ENCODE peak calls at places on chromosomes 1 and 21, in four cellular contexts. N is HFF-Myc, F is body of pancreas, G is WERI-Rb-1. M is an unnamed sample.

GRCh38 chr1:47424336-47424982 is 8.4 kb downstream of the FOXE3 start:
- DNase-seq in N (no peak), F (peak; percentile 29), G (peak; percentile 61), M (no peak)

GRCh38 chr1:168098534-168099313 is 38.0 kb downstream of the GPR161 start:
- DNase-seq in N (no peak), F (no peak), G (no peak), M (no peak)

GRCh38 chr1:170067253-170067819 is 7.2 kb downstream of the KIFAP3 start:
- DNase-seq in G (no peak), N (no peak), F (no peak), M (no peak)

GRCh38 chr21:17690078-17690494 is 77.4 kb upstream of the BTG3 start:
- DNase-seq in G (no peak), N (no peak), F (no peak), M (no peak)

GRCh38 chr1:172411791-172412338 is 8.6 kb upstream of the C1orf105 start:
- DNase-seq in F (no peak), N (no peak), G (no peak), M (no peak)

GRCh38 chr1:165312591-165312990 is 43.9 kb downstream of the LMX1A start:
- DNase-seq in F (no peak), G (no peak), N (no peak), M (no peak)

GRCh38 chr1:75765697-75766355 is 20.2 kb upstream of the RABGGTB start:
- DNase-seq in N (peak; percentile 31), G (no peak), F (no peak), M (peak; percentile 45)

GRCh38 chr1:9078035-9078948 is 8.9 kb upstream of the SLC2A5 start:
- DNase-seq in G (no peak), N (peak; percentile 29), F (peak; percentile 22), M (no peak)

GRCh38 chr1:160646711-160647328 is at the start of gene SLAMF1:
- DNase-seq in G (no peak), N (no peak), F (no peak), M (no peak)

GRCh38 chr1:13469343-13469742 is 44.5 kb downstream of the LRRC38 start:
- DNase-seq in N (no peak), G (peak; percentile 66), F (no peak), M (no peak)

GRCh38 chr1:234722904-234723588 is 113.1 kb upstream of the IRF2BP2 start:
- DNase-seq in G (no peak), F (peak; percentile 82), N (no peak), M (peak; percentile 92)

GRCh38 chr21:44962481-44962966 is 22.7 kb downstream of the SLX9 start:
- DNase-seq in G (no peak), F (no peak), N (peak; percentile 81), M (peak; percentile 99)

GRCh38 chr1:63892632-63893395 is 119.0 kb downstream of the ROR1 start:
- DNase-seq in N (no peak), G (peak; percentile 57), F (no peak), M (peak; percentile 79)

GRCh38 chr1:230425252-230426061 is 675 bp downstream of the PGBD5 start:
- DNase-seq in N (no peak), G (peak; percentile 37), F (peak; percentile 30), M (no peak)

GRCh38 chr1:85628791-85629531 is 48.4 kb downstream of the CCN1 start:
- DNase-seq in F (peak; percentile 74), G (no peak), N (peak; percentile 58), M (peak; percentile 92)

GRCh38 chr1:175524003-175524402 is 219.4 kb downstream of the TNR start:
- DNase-seq in G (no peak), N (no peak), F (no peak), M (no peak)

GRCh38 chr1:41776896-41777431 is 141.8 kb downstream of the HIVEP3 start:
- DNase-seq in N (no peak), F (peak; percentile 97), G (no peak), M (no peak)

GRCh38 chr1:10283318-10283984 is 73.1 kb downstream of the KIF1B start:
- DNase-seq in G (no peak), F (no peak), N (no peak), M (no peak)

GRCh38 chr21:35485364-35485763 is 436.3 kb upstream of the RUNX1 start:
- DNase-seq in N (no peak), F (no peak), G (no peak), M (no peak)

GRCh38 chr1:19203440-19203839 is 6.6 kb downstream of the UBR4 start:
- DNase-seq in G (no peak), N (no peak), F (peak; percentile 81), M (peak; percentile 27)

GRCh38 chr1:84077476-84078107 is 66.5 kb upstream of the PRKACB start:
- DNase-seq in N (no peak), F (peak; percentile 60), G (peak; percentile 85), M (peak; percentile 37)

GRCh38 chr21:39630191-39630591 is 17.5 kb downstream of the B3GALT5 start:
- DNase-seq in F (no peak), G (no peak), N (peak; percentile 11), M (no peak)

GRCh38 chr1:223708001-223708359 is 4.4 kb upstream of the CAPN2 start:
- DNase-seq in F (peak; percentile 27), N (no peak), G (no peak), M (no peak)

GRCh38 chr1:186076006-186076405 is 299.0 kb downstream of the TPR start:
- DNase-seq in G (no peak), N (no peak), F (no peak), M (no peak)

GRCh38 chr21:41892726-41893125 is 13.6 kb upstream of the PRDM15 start:
- DNase-seq in G (no peak), F (no peak), N (no peak), M (no peak)

GRCh38 chr1:62318756-62319544 is at the start of gene KANK4:
- DNase-seq in N (no peak), F (peak; percentile 50), G (peak; percentile 23), M (no peak)

GRCh38 chr1:48223372-48224081 is 1.0 kb downstream of the SLC5A9 start:
- DNase-seq in F (peak; percentile 56), N (no peak), G (no peak), M (no peak)

GRCh38 chr1:34876406-34876805 is 16.9 kb upstream of the SMIM12 start:
- DNase-seq in N (no peak), F (no peak), G (no peak), M (no peak)

GRCh38 chr1:165053273-165053835 is 303.2 kb downstream of the LMX1A start:
- DNase-seq in F (no peak), N (no peak), G (no peak), M (no peak)

GRCh38 chr21:34877485-34878128 is 171.5 kb downstream of the RUNX1 start:
- DNase-seq in G (no peak), N (no peak), F (peak; percentile 94), M (no peak)

GRCh38 chr1:35646043-35646442 is 4.7 kb upstream of the PSMB2 start:
- DNase-seq in N (no peak), F (no peak), G (no peak), M (no peak)

GRCh38 chr1:182217967-182218366 is 156.5 kb upstream of the ZNF648 start:
- DNase-seq in N (no peak), F (no peak), G (no peak), M (no peak)

GRCh38 chr21:45748593-45748992 is 105.1 kb downstream of the PCBP3 start:
- DNase-seq in N (no peak), F (no peak), G (no peak), M (no peak)

GRCh38 chr21:15422761-15423160 is 307.0 kb upstream of the USP25 start:
- DNase-seq in N (peak; percentile 3), G (no peak), F (no peak), M (peak; percentile 85)

GRCh38 chr1:113536182-113536780 is 146.0 kb downstream of the MAGI3 start:
- DNase-seq in F (no peak), G (no peak), N (no peak), M (no peak)

GRCh38 chr1:54814571-54814970 is 13.4 kb upstream of the TTC22 start:
- DNase-seq in F (no peak), G (no peak), N (no peak), M (no peak)

GRCh38 chr21:45155910-45156309 is 81.5 kb downstream of the ADARB1 start:
- DNase-seq in G (no peak), N (no peak), F (no peak), M (no peak)

GRCh38 chr1:22915816-22916468 is 56.7 kb downstream of the LACTBL1 start:
- DNase-seq in G (peak; percentile 85), N (no peak), F (no peak), M (no peak)

GRCh38 chr1:21705303-21705980 is 36.3 kb upstream of the RAP1GAP start:
- DNase-seq in N (no peak), F (no peak), G (no peak), M (no peak)
- H3K4me3 ChIP-seq in N (no peak overlapping the region), F (no peak overlapping the region), G (no peak overlapping the region), M (no peak overlapping the region)

DNA sequence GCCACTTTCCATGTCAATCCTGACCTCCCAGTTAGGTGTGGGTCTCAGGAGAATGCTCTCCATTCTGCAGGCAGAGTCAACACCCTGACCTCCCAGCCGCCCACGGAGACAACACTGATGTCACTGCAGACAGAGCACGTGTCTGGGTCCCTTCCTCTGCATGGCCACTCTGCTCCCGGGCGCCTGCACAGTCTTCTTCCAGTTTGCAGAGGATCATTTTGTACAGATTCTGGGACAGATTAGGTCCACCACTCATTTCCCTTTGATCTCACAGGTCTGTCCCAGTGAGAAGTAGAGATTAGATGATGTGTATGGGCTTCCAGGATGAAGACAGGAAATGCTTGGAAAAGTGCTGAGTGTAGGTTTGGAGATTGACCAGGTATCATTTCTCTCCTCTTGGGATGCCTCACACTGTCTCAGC is 8.1 kb downstream of the MYBPHL start:
- DNase-seq in F (no peak), N (no peak), G (no peak), M (no peak)
- H3K4me3 ChIP-seq in F (no peak overlapping the region), N (no peak overlapping the region), G (no peak overlapping the region), M (no peak overlapping the region)

GRCh38 chr1:51506537-51506936 is 12.5 kb downstream of the EPS15 start:
- DNase-seq in N (peak; percentile 67), F (no peak), G (no peak), M (peak; percentile 84)
- H3K4me3 ChIP-seq in N (no peak overlapping the region), F (no peak overlapping the region), G (no peak overlapping the region), M (peak overlapping the region; percentile 17)

GRCh38 chr1:154549371-154549770 is 9.1 kb downstream of the UBE2Q1 start:
- DNase-seq in G (no peak), N (no peak), F (no peak), M (no peak)
- H3K4me3 ChIP-seq in G (no peak overlapping the region), N (no peak overlapping the region), F (no peak overlapping the region), M (no peak overlapping the region)

GRCh38 chr1:218350909-218351616 is 5.9 kb downstream of the TGFB2 start:
- DNase-seq in F (no peak), N (no peak), G (no peak), M (no peak)
- H3K4me3 ChIP-seq in F (no peak overlapping the region), N (peak overlapping the region; percentile 14), G (no peak overlapping the region), M (peak overlapping the region; percentile 29)

GRCh38 chr1:156959414-156959813 is 39.0 kb downstream of the LRRC71 start:
- DNase-seq in F (no peak), G (peak; percentile 87), N (peak; percentile 24), M (peak; percentile 33)

GRCh38 chr1:156958247-156958714 is 37.8 kb downstream of the LRRC71 start:
- DNase-seq in G (no peak), F (no peak), N (no peak), M (no peak)

GRCh38 chr1:156964431-156964830 is 44.0 kb downstream of the LRRC71 start:
- DNase-seq in N (no peak), F (no peak), G (no peak), M (no peak)

GRCh38 chr1:156963621-156964020 is 43.2 kb downstream of the LRRC71 start:
- DNase-seq in F (no peak), N (no peak), G (no peak), M (no peak)

GRCh38 chr1:156961709-156962108 is 41.3 kb downstream of the LRRC71 start:
- DNase-seq in G (peak; percentile 82), F (no peak), N (no peak), M (no peak)
- H3K4me3 ChIP-seq in G (no peak overlapping the region), F (no peak overlapping the region), N (no peak overlapping the region), M (no peak overlapping the region)

M was measured in skeletal muscle cell.